ENCODE peak calls at places on chromosomes 11 and 22, in ten cellular contexts. M, Y, N, A, C, B, W, T, D and X are unnamed samples.

GRCh38 chr11:85844439-85845051 is 10.6 kb upstream of the CCDC83 start:
- DNase-seq in M (no peak), Y (no peak), N (no peak), A (no peak), C (no peak), B (no peak), W (no peak), T (no peak), D (no peak), X (no peak)

GRCh38 chr22:25829237-25829636 is 87.2 kb downstream of the MYO18B start:
- DNase-seq in M (no peak), Y (no peak), N (no peak), A (no peak), C (no peak), B (no peak), W (no peak), T (no peak), D (no peak), X (no peak)

GRCh38 chr22:48899523-48900326 is 927.9 kb downstream of the BRD1 start:
- DNase-seq in M (no peak), Y (peak), N (no peak), A (no peak), C (no peak), B (no peak), W (no peak), T (no peak), D (no peak), X (no peak)

GRCh38 chr11:6531267-6531752 is 34.2 kb downstream of the DNHD1 start:
- DNase-seq in M (peak), Y (no peak), N (no peak), A (no peak), C (no peak), B (peak), W (no peak), T (no peak), D (no peak), X (peak)

GRCh38 chr11:119832536-119832935 is 103.5 kb upstream of the NECTIN1 start:
- DNase-seq in M (no peak), Y (no peak), N (no peak), A (peak), C (no peak), B (no peak), W (no peak), T (no peak), D (peak), X (no peak)

GRCh38 chr11:68974421-68975194 is 6.2 kb downstream of the MRGPRD start:
- DNase-seq in M (peak), Y (peak), N (no peak), A (no peak), C (no peak), B (peak), W (no peak), T (no peak), D (peak), X (peak)

GRCh38 chr11:110376711-110377324 is 52.9 kb upstream of the FDX1 start:
- DNase-seq in M (peak), Y (no peak), N (no peak), A (peak), C (peak), B (peak), W (no peak), T (peak), D (peak), X (peak)

GRCh38 chr11:64553554-64554201 is 37.3 kb upstream of the SLC22A12 start:
- DNase-seq in M (peak), Y (peak), N (peak), A (no peak), C (no peak), B (peak), W (no peak), T (no peak), D (peak), X (peak)

GRCh38 chr22:25750569-25751173 is 8.7 kb downstream of the MYO18B start:
- DNase-seq in M (no peak), Y (no peak), N (no peak), A (no peak), C (no peak), B (peak), W (no peak), T (no peak), D (no peak), X (no peak)

GRCh38 chr11:35372565-35373283 is 46.6 kb downstream of the SLC1A2 start:
- DNase-seq in M (no peak), Y (no peak), N (no peak), A (no peak), C (no peak), B (no peak), W (no peak), T (no peak), D (no peak), X (no peak)

GRCh38 chr11:134047586-134047999 is 21.3 kb upstream of the JAM3 start:
- DNase-seq in M (no peak), Y (peak), N (no peak), A (no peak), C (peak), B (no peak), W (no peak), T (no peak), D (peak), X (no peak)

GRCh38 chr22:43289976-43290663 is 53.1 kb downstream of the SCUBE1 start:
- DNase-seq in M (peak), Y (no peak), N (no peak), A (no peak), C (no peak), B (no peak), W (no peak), T (no peak), D (peak), X (no peak)

GRCh38 chr11:124402326-124402922 is 3.6 kb upstream of the OR8B3 start:
- DNase-seq in M (peak), Y (no peak), N (peak), A (peak), C (peak), B (peak), W (no peak), T (peak), D (peak), X (peak)

GRCh38 chr11:62143727-62144126 is 19.9 kb downstream of the INCENP start:
- DNase-seq in M (no peak), Y (peak), N (no peak), A (no peak), C (no peak), B (no peak), W (no peak), T (no peak), D (peak), X (no peak)

GRCh38 chr11:124707813-124708212 is 31.9 kb upstream of the NRGN start:
- DNase-seq in M (no peak), Y (no peak), N (no peak), A (no peak), C (no peak), B (no peak), W (no peak), T (no peak), D (no peak), X (no peak)

GRCh38 chr11:117096973-117097566 is 1.2 kb downstream of the SIK3 start:
- DNase-seq in M (no peak), Y (no peak), N (no peak), A (no peak), C (no peak), B (no peak), W (no peak), T (no peak), D (no peak), X (no peak)

GRCh38 chr11:10211470-10211869 is 82.5 kb downstream of the SBF2 start:
- DNase-seq in M (no peak), Y (no peak), N (no peak), A (no peak), C (no peak), B (no peak), W (no peak), T (no peak), D (no peak), X (no peak)

GRCh38 chr11:40037005-40037404 is 1422.4 kb downstream of the LRRC4C start:
- DNase-seq in M (no peak), Y (no peak), N (no peak), A (no peak), C (no peak), B (no peak), W (no peak), T (no peak), D (no peak), X (no peak)

GRCh38 chr22:49553518-49554295 is 274.0 kb downstream of the BRD1 start:
- DNase-seq in M (no peak), Y (peak), N (no peak), A (no peak), C (no peak), B (no peak), W (no peak), T (no peak), D (peak), X (no peak)

GRCh38 chr11:65572356-65573043 is at the start of gene FAM89B:
- DNase-seq in M (peak), Y (peak), N (peak), A (no peak), C (peak), B (peak), W (peak), T (no peak), D (peak), X (peak)

GRCh38 chr11:103016031-103016430 is 60.5 kb upstream of the MMP13 start:
- DNase-seq in M (no peak), Y (no peak), N (no peak), A (no peak), C (no peak), B (no peak), W (no peak), T (no peak), D (no peak), X (no peak)